ENCODE peak calls at places on chromosomes 7 and 10, in four cellular contexts. S, E, B and F are unnamed samples.

GRCh38 chr10:66501356-66501755 is 424.5 kb upstream of the LRRTM3 start:
- DNase-seq in B (peak; percentile 1), S (no peak), E (no peak), F (no peak)

GRCh38 chr7:32108651-32109050 is 38.4 kb upstream of the PDE1C start:
- DNase-seq in S (no peak), B (no peak), E (no peak), F (no peak)

GRCh38 chr10:28151636-28152035 is 151.2 kb downstream of the MPP7 start:
- DNase-seq in S (no peak), B (no peak), E (no peak), F (no peak)

GRCh38 chr7:141991144-141991543 is 4.5 kb upstream of the MGAM start:
- DNase-seq in E (no peak), S (no peak), B (no peak), F (no peak)

GRCh38 chr10:74071151-74071550 is 73.2 kb downstream of the VCL start:
- DNase-seq in E (no peak), S (no peak), B (no peak), F (no peak)

GRCh38 chr10:3248526-3249255 is 76.1 kb upstream of the PITRM1 start:
- DNase-seq in B (no peak), E (no peak), S (peak; percentile 69), F (no peak)

GRCh38 chr7:138665669-138666140 is 35.5 kb downstream of the SVOPL start:
- DNase-seq in E (no peak), B (peak; percentile 86), S (no peak), F (no peak)

GRCh38 chr7:158375034-158375433 is 212.6 kb downstream of the PTPRN2 start:
- DNase-seq in E (no peak), B (no peak), S (no peak), F (no peak)

GRCh38 chr7:5636914-5637313 is 144.5 kb downstream of the RNF216 start:
- DNase-seq in E (no peak), B (no peak), S (peak; percentile 47), F (peak; percentile 50)

GRCh38 chr10:77038412-77038806 is 599.2 kb downstream of the KCNMA1 start:
- DNase-seq in S (no peak), E (no peak), B (no peak), F (no peak)

GRCh38 chr10:6516277-6516676 is 63.8 kb downstream of the PRKCQ start:
- DNase-seq in E (no peak), S (no peak), B (no peak), F (no peak)

GRCh38 chr10:16953270-16953669 is 136.0 kb upstream of the RSU1 start:
- DNase-seq in B (no peak), E (no peak), S (no peak), F (no peak)

GRCh38 chr10:16952610-16953009 is 135.4 kb upstream of the RSU1 start:
- DNase-seq in S (no peak), E (no peak), B (no peak), F (no peak)

GRCh38 chr10:16952010-16952550 is 134.9 kb upstream of the RSU1 start:
- DNase-seq in B (no peak), E (no peak), S (no peak), F (no peak)

GRCh38 chr10:16949806-16950205 is 132.6 kb upstream of the RSU1 start:
- DNase-seq in E (no peak), S (no peak), B (no peak), F (no peak)

GRCh38 chr10:16950686-16951681 is 133.8 kb upstream of the RSU1 start:
- DNase-seq in E (no peak), B (no peak), S (no peak), F (peak; percentile 38)
- TF ChIP-seq PBX3 in E (no peak), B (no peak), S (no peak), F (peak; percentile 97)

DNA sequence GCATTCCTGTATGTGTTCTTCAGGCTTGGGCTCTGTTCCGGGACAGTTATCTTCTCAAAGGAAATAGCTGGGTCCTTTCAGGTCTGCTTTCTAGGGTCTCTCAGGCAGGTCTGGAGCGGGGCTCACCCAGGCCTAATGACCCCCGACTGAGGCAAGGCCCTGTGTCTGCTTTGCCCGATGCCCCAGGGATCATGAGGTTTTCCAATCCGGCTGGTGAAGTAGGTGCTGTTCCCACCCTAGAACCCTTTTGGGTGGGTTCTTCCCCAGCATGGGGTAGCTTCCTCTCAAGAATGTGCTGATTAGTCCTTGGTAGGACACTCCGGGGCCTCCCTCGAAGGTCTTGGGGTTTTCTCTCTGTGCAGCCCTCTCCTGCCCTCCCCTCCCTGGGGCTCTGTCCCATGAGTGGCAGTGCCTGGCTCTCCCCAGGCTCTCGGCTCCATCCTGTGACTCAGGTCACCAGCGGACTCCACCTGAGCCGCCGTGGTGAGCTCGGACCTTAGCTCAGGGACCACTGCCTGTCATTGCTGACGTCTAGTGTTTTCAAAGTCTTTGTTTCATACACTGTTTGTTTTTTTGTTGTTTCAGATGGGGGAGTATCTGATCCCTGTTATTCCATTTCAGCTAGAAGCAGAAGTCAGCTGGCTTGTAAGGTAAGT is 71.0 kb upstream of the NKX6-2 start:
- DNase-seq in S (no peak), E (no peak), B (no peak), F (no peak)
- TF ChIP-seq PBX3 in S (no peak), E (no peak), B (no peak), F (no peak)

GRCh38 chr10:12540341-12540781 is 191.0 kb downstream of the CAMK1D start:
- DNase-seq in B (no peak), E (no peak), S (no peak), F (no peak)
- TF ChIP-seq PBX3 in B (no peak), E (no peak), S (no peak), F (peak; percentile 82)

DNA sequence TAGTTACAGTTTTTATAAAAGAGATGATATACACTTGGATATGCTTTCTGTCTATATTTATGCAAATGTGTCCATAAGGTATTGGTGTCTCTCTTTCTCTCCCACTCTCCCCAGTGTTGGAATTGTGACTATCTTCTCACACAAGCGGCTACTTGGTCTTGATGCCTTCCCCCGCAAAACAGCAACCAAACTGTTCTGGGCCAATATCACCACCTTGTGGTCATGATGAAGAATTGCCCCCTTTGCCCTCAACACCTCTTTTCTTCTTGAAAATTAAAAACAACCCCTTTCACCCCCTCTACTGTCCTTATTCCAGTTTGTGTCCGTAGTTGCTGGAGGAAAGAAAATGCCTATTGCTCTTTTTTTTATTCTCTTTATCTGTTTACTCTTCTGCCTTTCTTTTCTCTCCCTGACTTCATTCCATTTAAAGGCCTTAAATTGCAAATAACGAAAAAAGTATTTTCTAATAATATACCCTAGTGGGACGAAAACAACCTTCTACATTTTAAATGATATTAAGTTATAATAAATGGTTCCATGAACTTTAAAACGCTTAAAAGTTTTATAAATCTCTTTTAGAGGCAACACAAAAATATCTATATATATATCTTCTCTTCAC is 65.0 kb downstream of the IKZF1 start:
- DNase-seq in S (no peak), B (peak; percentile 11), E (peak; percentile 51), F (peak; percentile 57)
- TF ChIP-seq PBX3 in S (no peak), B (no peak), E (no peak), F (no peak)

GRCh38 chr10:1290071-1290471 is 233.9 kb downstream of the WDR37 start:
- DNase-seq in B (no peak), S (no peak), E (no peak), F (no peak)

GRCh38 chr10:1291178-1292090 is 235.2 kb downstream of the WDR37 start:
- DNase-seq in S (no peak), B (no peak), E (no peak), F (peak; percentile 61)

GRCh38 chr10:1292611-1293021 is 236.4 kb downstream of the WDR37 start:
- DNase-seq in S (no peak), E (no peak), B (no peak), F (peak; percentile 58)

GRCh38 chr10:1287493-1288480 is 231.6 kb downstream of the WDR37 start:
- DNase-seq in S (no peak), B (no peak), E (no peak), F (peak; percentile 52)

DNA sequence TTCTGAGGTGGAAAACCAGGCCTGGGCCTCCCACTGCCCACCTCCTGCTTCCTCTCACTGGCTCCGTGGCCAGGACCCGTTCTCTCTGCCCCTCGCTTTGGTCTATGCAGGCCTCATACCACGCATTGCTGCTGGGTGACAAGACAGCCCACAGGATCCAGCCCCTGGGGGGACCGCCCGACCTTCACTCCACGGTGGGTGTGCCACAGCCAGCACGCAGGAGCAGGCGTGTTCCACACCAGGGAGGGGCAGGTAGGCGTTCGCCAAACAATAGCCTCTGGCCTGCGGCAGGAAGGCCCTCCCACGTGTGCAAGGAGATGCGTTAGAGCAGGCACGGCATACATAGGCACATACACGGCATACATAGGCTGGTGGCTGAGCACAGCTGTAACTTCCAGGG is 233.4 kb downstream of the WDR37 start:
- DNase-seq in S (no peak), B (no peak), E (no peak), F (no peak)
- TF ChIP-seq PBX3 in S (no peak), B (no peak), E (no peak), F (no peak)

GRCh38 chr10:91511549-91512330 is 101.6 kb downstream of the HECTD2 start:
- DNase-seq in S (peak; percentile 8), E (no peak), B (no peak), F (no peak)
- TF ChIP-seq PBX3 in S (no peak), E (no peak), B (no peak), F (peak; percentile 40)

GRCh38 chr7:90824386-90825307 is 228.5 kb downstream of the CDK14 start:
- DNase-seq in B (no peak), E (no peak), S (no peak), F (no peak)
- TF ChIP-seq PBX3 in B (no peak), E (no peak), S (no peak), F (peak; percentile 92)

DNA sequence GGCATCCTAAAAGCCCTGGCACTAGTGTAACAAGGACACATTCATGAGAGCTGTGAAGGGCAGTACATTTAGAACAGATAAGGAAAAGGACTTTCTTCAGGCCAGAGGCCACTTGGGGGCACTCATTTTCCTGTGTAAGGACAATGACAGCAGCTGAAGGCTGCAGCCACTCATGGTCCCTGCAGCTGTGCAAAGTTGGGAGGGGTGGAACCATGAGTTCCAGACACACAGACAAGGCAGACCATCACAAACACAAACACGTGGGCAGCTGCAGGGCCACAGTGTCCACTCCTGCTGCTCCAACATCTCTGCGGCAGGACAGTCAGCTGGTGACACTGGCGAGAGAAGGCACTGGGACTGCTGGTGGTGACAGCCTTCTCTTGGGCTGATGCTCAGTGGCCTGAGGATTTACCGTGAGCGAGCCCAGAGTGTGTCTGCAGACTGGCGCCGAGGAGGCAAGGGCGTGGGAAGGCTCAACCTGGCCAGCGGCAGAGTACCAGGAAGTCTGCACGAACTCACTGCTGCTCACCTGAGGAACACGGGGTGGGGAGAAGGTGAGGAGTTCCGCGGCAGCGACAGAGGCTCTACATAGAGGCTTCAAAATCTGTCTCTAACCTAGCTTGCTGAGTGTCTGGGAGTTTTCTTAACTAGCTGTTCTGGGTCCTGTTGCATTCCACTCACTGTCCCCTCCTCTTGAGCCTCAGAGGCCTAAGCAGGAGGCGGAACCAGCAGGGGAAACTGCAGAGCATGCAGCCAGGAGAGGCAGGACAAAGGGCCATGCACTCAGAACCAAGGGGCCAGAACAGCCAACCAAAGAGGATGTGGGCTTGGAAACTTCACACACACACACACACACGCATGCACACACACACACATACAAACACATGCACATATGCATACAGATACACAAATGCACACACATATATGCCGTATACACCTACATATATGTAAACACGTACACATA is 76.5 kb upstream of the DDC start:
- DNase-seq in S (no peak), B (peak; percentile 18), E (no peak), F (no peak)
- TF ChIP-seq PBX3 in S (no peak), B (no peak), E (no peak), F (no peak)